ENCODE peak calls at places on chromosomes 4 and X, in seven cellular contexts. E, R, C, T, D, V and U are unnamed samples.

GRCh38 chrX:24243692-24244091 is 70.2 kb downstream of the SUPT20HL2 start:
- DNase-seq in E (no peak), R (no peak), C (no peak), T (no peak), D (no peak), V (no peak), U (no peak)

GRCh38 chrX:154603438-154604430 is 15.3 kb downstream of the CTAG1B start:
- DNase-seq in E (peak; percentile 2), R (no peak), C (no peak), T (peak; percentile 42), D (no peak), V (no peak), U (no peak)

GRCh38 chrX:74506310-74507115 is 85.2 kb downstream of the SLC16A2 start:
- DNase-seq in E (no peak), R (no peak), C (peak; percentile 42), T (no peak), D (no peak), V (no peak), U (no peak)

GRCh38 chrX:15854080-15854655 is 445 bp downstream of the AP1S2 start:
- DNase-seq in E (peak; percentile 48), R (peak; percentile 54), C (no peak), T (no peak), D (peak; percentile 24), V (peak; percentile 55), U (peak; percentile 58)

GRCh38 chr4:67459164-67459563 is 86.1 kb downstream of the CENPC start:
- DNase-seq in E (no peak), R (no peak), C (no peak), T (no peak), D (no peak), V (no peak), U (no peak)

GRCh38 chr4:8383016-8383415 is 57.5 kb downstream of the ACOX3 start:
- DNase-seq in E (no peak), R (no peak), C (no peak), T (no peak), D (no peak), V (no peak), U (no peak)

GRCh38 chr4:26573389-26573794 is 10.5 kb upstream of the TBC1D19 start:
- DNase-seq in E (no peak), R (no peak), C (no peak), T (no peak), D (no peak), V (no peak), U (no peak)

GRCh38 chrX:47467106-47467505 is 15.9 kb downstream of the ZNF41 start:
- DNase-seq in E (no peak), R (no peak), C (no peak), T (no peak), D (no peak), V (no peak), U (no peak)

GRCh38 chr4:110518889-110519490 is 43.0 kb downstream of the ENPEP start:
- DNase-seq in E (peak; percentile 30), R (no peak), C (no peak), T (no peak), D (peak; percentile 12), V (peak; percentile 34), U (no peak)

GRCh38 chrX:45621356-45622041 is 420.8 kb upstream of the DIPK2B start:
- DNase-seq in E (no peak), R (no peak), C (no peak), T (no peak), D (no peak), V (no peak), U (no peak)

GRCh38 chr4:21697583-21697982 is 251.0 kb downstream of the KCNIP4 start:
- DNase-seq in E (no peak), R (peak; percentile 73), C (no peak), T (peak; percentile 3), D (no peak), V (no peak), U (peak; percentile 65)

GRCh38 chrX:103063191-103063845 is 653 bp downstream of the BEX1 start:
- DNase-seq in E (no peak), R (peak; percentile 43), C (no peak), T (no peak), D (peak; percentile 9), V (no peak), U (peak; percentile 61)

GRCh38 chr4:155972098-155972497 is 18.4 kb upstream of the CTSO start:
- DNase-seq in E (peak; percentile 21), R (peak; percentile 16), C (peak; percentile 8), T (peak; percentile 19), D (no peak), V (no peak), U (no peak)

GRCh38 chr4:72505314-72505744 is 63.7 kb downstream of the ADAMTS3 start:
- DNase-seq in E (peak; percentile 60), R (peak; percentile 27), C (no peak), T (peak; percentile 0), D (peak; percentile 24), V (peak; percentile 22), U (no peak)

GRCh38 chr4:61638600-61638999 is 438.5 kb downstream of the ADGRL3 start:
- DNase-seq in E (no peak), R (no peak), C (no peak), T (no peak), D (no peak), V (no peak), U (no peak)

GRCh38 chr4:1001561-1002130 is 8.4 kb upstream of the SLC26A1 start:
- DNase-seq in E (no peak), R (no peak), C (no peak), T (no peak), D (no peak), V (no peak), U (no peak)

GRCh38 chr4:3202836-3203820 is 45.8 kb upstream of the MSANTD1 start:
- DNase-seq in E (no peak), R (no peak), C (no peak), T (no peak), D (peak; percentile 56), V (no peak), U (no peak)

GRCh38 chr4:164383187-164384181 is 370.4 kb upstream of the SMIM31 start:
- DNase-seq in E (no peak), R (peak; percentile 67), C (no peak), T (no peak), D (no peak), V (no peak), U (peak; percentile 79)

GRCh38 chr4:10085828-10086505 is 30.6 kb downstream of the WDR1 start:
- DNase-seq in E (no peak), R (no peak), C (no peak), T (no peak), D (no peak), V (no peak), U (no peak)

GRCh38 chrX:74389016-74389415 is 32.3 kb upstream of the SLC16A2 start:
- DNase-seq in E (no peak), R (no peak), C (no peak), T (no peak), D (no peak), V (no peak), U (no peak)

GRCh38 chr4:176849076-176849475 is 56.4 kb upstream of the VEGFC start:
- DNase-seq in E (no peak), R (no peak), C (no peak), T (no peak), D (no peak), V (no peak), U (no peak)

GRCh38 chr4:121686265-121686664 is 10.5 kb downstream of the ANXA5 start:
- DNase-seq in E (no peak), R (no peak), C (no peak), T (no peak), D (no peak), V (no peak), U (no peak)

GRCh38 chr4:2363056-2363719 is 55.3 kb downstream of the ZFYVE28 start:
- DNase-seq in E (no peak), R (no peak), C (no peak), T (no peak), D (peak; percentile 36), V (no peak), U (no peak)

GRCh38 chrX:2793752-2794151 is 35.0 kb upstream of the GYG2 start:
- DNase-seq in E (no peak), R (no peak), C (no peak), T (no peak), D (no peak), V (no peak), U (no peak)

GRCh38 chr4:14961292-14961691 is 41.0 kb upstream of the CPEB2 start:
- DNase-seq in E (no peak), R (no peak), C (no peak), T (no peak), D (no peak), V (no peak), U (no peak)

GRCh38 chr4:83831588-83831987 is 295.7 kb downstream of the GPAT3 start:
- DNase-seq in E (no peak), R (no peak), C (no peak), T (no peak), D (no peak), V (no peak), U (no peak)

GRCh38 chr4:3765271-3766206 is 646 bp upstream of the ADRA2C start:
- DNase-seq in E (peak; percentile 78), R (peak; percentile 70), C (no peak), T (no peak), D (peak; percentile 41), V (peak; percentile 85), U (no peak)

GRCh38 chr4:131470360-131470759 is 1678.7 kb upstream of the PCDH10 start:
- DNase-seq in E (no peak), R (no peak), C (no peak), T (no peak), D (no peak), V (no peak), U (no peak)

GRCh38 chrX:109927663-109928273 is 75.1 kb upstream of the TMEM164 start:
- DNase-seq in E (no peak), R (no peak), C (no peak), T (no peak), D (no peak), V (no peak), U (no peak)
- TF ChIP-seq SP1 in E (no peak), R (no peak), C (no peak), T (no peak), D (no peak), V (no peak), U (no peak)

GRCh38 chr4:45437381-45437780 is 686.5 kb downstream of the GABRG1 start:
- DNase-seq in E (no peak), R (no peak), C (no peak), T (no peak), D (no peak), V (no peak), U (no peak)

GRCh38 chr4:45442466-45442865 is 681.4 kb downstream of the GABRG1 start:
- DNase-seq in E (peak; percentile 3), R (no peak), C (no peak), T (no peak), D (no peak), V (no peak), U (no peak)

GRCh38 chr4:45438047-45438446 is 685.8 kb downstream of the GABRG1 start:
- DNase-seq in E (no peak), R (no peak), C (no peak), T (no peak), D (no peak), V (no peak), U (no peak)
- TF ChIP-seq SP1 in E (no peak), R (no peak), C (no peak), T (no peak), D (no peak), V (no peak), U (no peak)

GRCh38 chr4:168876106-168876505 is 133.9 kb downstream of the CBR4 start:
- DNase-seq in E (no peak), R (no peak), C (no peak), T (no peak), D (no peak), V (no peak), U (no peak)
- TF ChIP-seq SP1 in E (no peak), R (no peak), C (no peak), T (no peak), D (no peak), V (no peak), U (no peak)

GRCh38 chr4:24657768-24658617 is 73.6 kb upstream of the DHX15 start:
- DNase-seq in E (no peak), R (no peak), C (peak; percentile 80), T (peak; percentile 47), D (peak; percentile 73), V (no peak), U (no peak)
- TF ChIP-seq SP1 in E (no peak), R (no peak), C (no peak), T (no peak), D (no peak), V (no peak), U (no peak)